ENCODE peak calls at places on chromosomes 3 and 15, in six cellular contexts. R is heart right ventricle, X is astrocyte of the spinal cord, G is IMR-90, O is astrocyte, V is BJ. C is an unnamed sample.
A peak's percentile ranks its signal among the peaks of the same experiment; 100 is the strongest.

GRCh38 chr15:88938802-88939485 is 25.8 kb upstream of the MFGE8 start:
- DNase-seq in R (no peak), X (no peak), G (no peak), O (no peak), V (no peak), C (peak; percentile 77)

GRCh38 chr15:90318591-90318990 is 33.5 kb upstream of the ZNF774 start:
- DNase-seq in R (no peak), X (no peak), G (no peak), O (no peak), V (no peak), C (no peak)

GRCh38 chr15:64149424-64150235 is 1.9 kb upstream of the SNX22 start:
- DNase-seq in R (no peak), X (no peak), G (no peak), O (no peak), V (no peak), C (no peak)

GRCh38 chr15:69490356-69491050 is 37.9 kb downstream of the RPLP1 start:
- DNase-seq in R (no peak), X (no peak), G (no peak), O (no peak), V (no peak), C (no peak)

GRCh38 chr3:155753038-155753647 is 8.3 kb upstream of the PLCH1 start:
- DNase-seq in R (no peak), X (peak; percentile 23), G (peak; percentile 39), O (no peak), V (no peak), C (peak; percentile 55)

GRCh38 chr3:171620825-171621434 is 160.7 kb upstream of the TNIK start:
- DNase-seq in R (no peak), X (peak; percentile 82), G (peak; percentile 64), O (peak; percentile 73), V (peak; percentile 26), C (peak; percentile 41)

GRCh38 chr3:152205097-152205593 is 63.6 kb upstream of the MBNL1 start:
- DNase-seq in R (no peak), X (no peak), G (no peak), O (no peak), V (no peak), C (no peak)

GRCh38 chr15:62503451-62503850 is 338.4 kb upstream of the C2CD4B start:
- DNase-seq in R (peak; percentile 43), X (peak; percentile 46), G (no peak), O (no peak), V (no peak), C (peak; percentile 79)

GRCh38 chr3:161920196-161920595 is 423.6 kb downstream of the OTOL1 start:
- DNase-seq in R (no peak), X (no peak), G (no peak), O (no peak), V (peak; percentile 10), C (no peak)

GRCh38 chr15:77419050-77419835 is 661 bp downstream of the PEAK1 start:
- DNase-seq in R (peak; percentile 51), X (peak; percentile 20), G (peak; percentile 53), O (peak; percentile 71), V (no peak), C (peak; percentile 48)

GRCh38 chr3:138186216-138186615 is 885 bp upstream of the ARMC8 start:
- DNase-seq in R (no peak), X (no peak), G (no peak), O (no peak), V (no peak), C (no peak)

GRCh38 chr15:69994429-69995201 is 103.1 kb downstream of the TLE3 start:
- DNase-seq in R (no peak), X (no peak), G (no peak), O (no peak), V (no peak), C (no peak)

GRCh38 chr3:100993309-100993708 is at the start of gene ABI3BP:
- DNase-seq in R (peak; percentile 56), X (peak; percentile 81), G (peak; percentile 89), O (peak; percentile 76), V (peak; percentile 44), C (peak; percentile 86)

GRCh38 chr3:150970665-150971327 is 1.7 kb downstream of the CLRN1 start:
- DNase-seq in R (no peak), X (peak; percentile 81), G (peak; percentile 69), O (peak; percentile 75), V (peak; percentile 9), C (peak; percentile 71)

GRCh38 chr3:27500986-27501385 is 16.8 kb upstream of the SLC4A7 start:
- DNase-seq in R (no peak), X (no peak), G (no peak), O (no peak), V (no peak), C (no peak)

GRCh38 chr3:121642601-121643314 is 17.9 kb downstream of the HCLS1 start:
- DNase-seq in R (no peak), X (no peak), G (no peak), O (no peak), V (no peak), C (no peak)

GRCh38 chr3:131907809-131908208 is 127.0 kb downstream of the CPNE4 start:
- DNase-seq in R (no peak), X (peak; percentile 10), G (no peak), O (no peak), V (no peak), C (peak; percentile 47)

GRCh38 chr3:97835761-97836160 is 13.9 kb downstream of the CRYBG3 start:
- DNase-seq in R (no peak), X (peak; percentile 69), G (peak; percentile 80), O (peak; percentile 75), V (no peak), C (no peak)

GRCh38 chr15:64130159-64130558 is 21.4 kb upstream of the SNX22 start:
- DNase-seq in R (no peak), X (no peak), G (no peak), O (no peak), V (no peak), C (no peak)

GRCh38 chr3:184552863-184553262 is 8.7 kb upstream of the EPHB3 start:
- DNase-seq in R (no peak), X (no peak), G (no peak), O (no peak), V (no peak), C (no peak)

GRCh38 chr15:52653451-52653964 is 25.7 kb downstream of the ATOSA start:
- DNase-seq in R (no peak), X (peak; percentile 84), G (peak; percentile 85), O (peak; percentile 93), V (no peak), C (peak; percentile 90)

GRCh38 chr3:153045150-153045549 is 116.9 kb upstream of the RAP2B start:
- DNase-seq in R (no peak), X (no peak), G (no peak), O (no peak), V (no peak), C (no peak)

GRCh38 chr15:87348746-87349145 is 907.8 kb downstream of the NTRK3 start:
- DNase-seq in R (no peak), X (no peak), G (peak; percentile 76), O (peak; percentile 56), V (no peak), C (no peak)

GRCh38 chr15:92650256-92650655 is 5.3 kb downstream of the FAM174B start:
- DNase-seq in R (no peak), X (peak; percentile 32), G (no peak), O (peak; percentile 59), V (no peak), C (peak; percentile 29)

DNA sequence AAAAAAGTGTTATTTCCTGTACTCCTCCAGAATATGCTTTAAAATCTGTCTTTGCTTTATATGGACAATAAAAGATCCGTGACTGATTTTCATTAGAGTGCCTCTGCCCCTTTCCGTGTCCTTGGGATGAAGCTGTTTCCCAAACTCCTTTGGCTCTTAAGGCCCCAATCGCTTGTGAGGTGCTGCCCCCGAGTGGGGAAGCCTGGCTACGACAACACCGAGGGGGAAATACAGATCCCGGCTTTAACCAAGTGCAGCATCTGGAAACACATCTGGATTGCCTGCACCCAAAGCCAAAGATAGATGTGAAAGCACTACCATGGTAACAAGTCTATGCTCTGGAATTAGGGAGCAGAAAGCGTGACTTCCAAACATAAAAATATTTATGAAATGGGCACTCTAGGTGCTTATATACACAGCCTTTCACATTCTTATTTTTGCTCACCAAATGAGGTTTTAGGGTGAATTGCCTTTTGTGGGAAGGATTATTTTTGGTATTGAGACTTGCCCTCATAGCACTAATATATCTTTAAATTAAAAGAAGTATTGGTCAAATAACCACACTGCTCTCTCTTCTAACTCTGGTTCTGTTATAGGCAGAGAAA is 40.6 kb upstream of the ADCY5 start:
- DNase-seq in R (peak; percentile 80), X (peak; percentile 65), G (peak; percentile 56), O (peak; percentile 19), V (peak; percentile 23), C (peak; percentile 72)
- TF ChIP-seq CTCF in R (peak; percentile 82), X (peak; percentile 96), G (peak; percentile 88), O (peak; percentile 95), V (peak; percentile 95), C (peak; percentile 96)

DNA sequence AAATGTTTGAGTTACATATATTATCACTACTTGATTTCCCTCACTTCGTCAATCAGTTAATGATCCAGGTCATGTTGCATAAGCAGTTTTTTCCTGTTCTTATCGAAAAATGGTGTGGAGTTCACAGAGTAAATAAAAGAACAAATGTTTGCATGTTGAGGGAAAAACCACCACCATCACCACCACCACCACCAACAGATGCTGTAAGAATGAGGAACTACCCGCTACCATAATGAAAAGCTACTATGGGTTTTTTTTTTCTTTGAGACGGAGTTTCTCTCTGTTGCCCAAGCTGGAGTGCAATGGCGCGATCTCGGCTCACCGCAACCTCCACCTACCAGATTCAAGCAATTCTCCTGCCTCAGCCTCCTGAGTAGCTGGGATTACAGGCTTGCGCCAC is 27.6 kb downstream of the RUBCN start:
- DNase-seq in R (no peak), X (no peak), G (no peak), O (no peak), V (no peak), C (no peak)
- H3K4me3 ChIP-seq in R (no peak overlapping the region), X (no peak overlapping the region), G (no peak overlapping the region), O (no peak overlapping the region), V (no peak overlapping the region), C (no peak overlapping the region)

DNA sequence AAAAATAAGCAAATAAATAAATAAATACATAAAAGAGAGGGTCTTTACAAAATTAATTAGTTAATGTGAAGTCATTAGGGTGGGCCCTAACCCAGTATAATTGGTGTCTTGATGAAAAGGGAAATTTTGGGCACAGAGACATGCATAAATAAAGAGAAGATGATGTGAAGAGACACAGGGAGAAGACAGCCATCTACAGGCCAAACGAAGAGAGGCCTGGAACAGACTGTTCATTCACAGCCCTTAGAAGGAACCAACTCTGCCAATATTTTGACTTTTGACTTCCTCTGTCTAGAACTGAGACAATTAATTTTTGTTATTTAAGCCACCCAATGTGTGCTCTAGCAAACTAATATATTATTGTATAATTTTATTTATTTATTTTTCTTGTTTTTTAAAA is 29.6 kb upstream of the SELENOK start:
- DNase-seq in R (no peak), X (no peak), G (peak; percentile 8), O (no peak), V (no peak), C (peak; percentile 24)
- TF ChIP-seq CTCF in R (peak; percentile 39), X (peak; percentile 31), G (peak; percentile 40), O (peak; percentile 29), V (peak; percentile 62), C (peak; percentile 56)

DNA sequence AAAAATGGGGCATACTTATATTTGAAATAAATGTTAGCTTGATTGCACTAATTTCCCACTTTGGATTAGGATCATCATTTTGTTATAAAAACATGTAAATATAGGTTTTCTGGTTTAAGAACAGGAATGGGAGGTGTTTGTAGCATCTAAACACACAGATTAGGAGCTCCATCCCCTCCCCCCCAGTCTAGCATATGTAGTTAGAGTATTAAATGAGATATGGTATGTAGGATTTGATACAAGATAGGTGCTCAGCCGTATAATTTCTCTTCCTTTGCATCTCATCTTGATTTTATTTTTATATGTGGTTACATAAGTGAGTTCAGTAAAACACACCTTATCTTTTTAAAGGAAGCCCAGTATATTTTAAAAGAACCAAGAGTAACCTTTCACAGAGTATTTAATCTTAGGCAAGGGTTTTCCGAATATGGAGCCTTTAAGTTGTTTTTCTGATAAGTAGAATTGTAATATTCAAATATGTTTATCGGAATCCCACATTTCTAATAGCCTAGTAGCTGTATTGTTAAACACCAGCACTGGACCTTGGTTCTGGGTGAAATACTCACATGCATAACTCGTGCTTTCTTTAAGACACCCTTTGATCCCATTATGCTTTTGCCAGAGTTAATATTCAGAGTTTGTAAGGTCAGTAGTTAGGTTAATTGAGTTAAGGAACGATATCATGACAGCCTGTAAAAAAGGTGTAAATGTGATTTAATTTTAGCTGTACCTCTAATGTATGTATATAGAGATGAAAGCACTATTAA is 2.3 kb downstream of the SLC25A36 start:
- DNase-seq in R (no peak), X (no peak), G (no peak), O (no peak), V (no peak), C (no peak)
- H3K4me3 ChIP-seq in R (peak overlapping the region; percentile 11), X (no peak overlapping the region), G (peak overlapping the region; percentile 82), O (peak overlapping the region; percentile 74), V (no peak overlapping the region), C (peak overlapping the region; percentile 92)

C was measured in fibroblast of pulmonary artery.